ENCODE peak calls at places on chromosomes 12 and 14, in six cellular contexts. Y is bronchial epithelial cell, R is K562, D is tibial artery, G is astrocyte, X is GM06990. K is an unnamed sample.

GRCh38 chr14:95237956-95238355 is 80.6 kb upstream of the DICER1 start:
- DNase-seq in Y (no peak), R (no peak), D (no peak), G (no peak), X (no peak), K (no peak)

GRCh38 chr12:14773685-14774073 is 29.6 kb downstream of the WBP11 start:
- DNase-seq in Y (no peak), R (no peak), D (no peak), G (no peak), X (peak), K (no peak)

GRCh38 chr14:74599201-74599809 is 12.7 kb downstream of the LTBP2 start:
- DNase-seq in Y (no peak), R (no peak), D (peak), G (no peak), X (no peak), K (no peak)

GRCh38 chr12:6363330-6364036 is 11.9 kb downstream of the SCNN1A start:
- DNase-seq in Y (peak), R (peak), D (peak), G (no peak), X (peak), K (peak)

GRCh38 chr14:21066882-21067502 is 3.1 kb upstream of the ARHGEF40 start:
- DNase-seq in Y (peak), R (peak), D (no peak), G (no peak), X (no peak), K (no peak)

GRCh38 chr12:107622005-107622404 is 63.6 kb upstream of the PWP1 start:
- DNase-seq in Y (peak), R (peak), D (no peak), G (peak), X (no peak), K (no peak)

GRCh38 chr12:76927170-76927784 is 48.5 kb upstream of the CSRP2 start:
- DNase-seq in Y (peak), R (peak), D (peak), G (no peak), X (no peak), K (no peak)

GRCh38 chr14:101070540-101071492 is 167.3 kb upstream of the RTL1 start:
- DNase-seq in Y (no peak), R (no peak), D (peak), G (no peak), X (no peak), K (no peak)

GRCh38 chr12:109773384-109774011 is 59.7 kb downstream of the TRPV4 start:
- DNase-seq in Y (peak), R (no peak), D (no peak), G (no peak), X (no peak), K (no peak)

GRCh38 chr14:36655571-36655962 is 6.1 kb upstream of the PAX9 start:
- DNase-seq in Y (no peak), R (no peak), D (no peak), G (no peak), X (no peak), K (no peak)

GRCh38 chr12:88247241-88247643 is 105.1 kb downstream of the TMTC3 start:
- DNase-seq in Y (peak), R (peak), D (no peak), G (peak), X (no peak), K (no peak)

GRCh38 chr14:32070282-32070681 is 6.8 kb upstream of the ARHGAP5 start:
- DNase-seq in Y (no peak), R (no peak), D (no peak), G (no peak), X (no peak), K (no peak)
- TF ChIP-seq CTCF in Y (no peak), R (no peak), D (no peak), G (no peak), X (no peak), K (no peak)

GRCh38 chr12:124909831-124910560 is 4.5 kb downstream of the UBC start:
- DNase-seq in Y (peak), R (no peak), D (no peak), G (peak), X (no peak), K (no peak)
- H3K4me3 ChIP-seq in Y (no peak), R (no peak), D (peak), G (peak), X (no peak), K (peak)

GRCh38 chr12:104828015-104828414 is 130.1 kb downstream of the SLC41A2 start:
- DNase-seq in Y (no peak), R (no peak), D (no peak), G (no peak), X (no peak), K (no peak)

GRCh38 chr12:104827587-104827986 is 130.5 kb downstream of the SLC41A2 start:
- DNase-seq in Y (no peak), R (peak), D (no peak), G (no peak), X (no peak), K (no peak)

GRCh38 chr12:104823985-104824441 is 134.1 kb downstream of the SLC41A2 start:
- DNase-seq in Y (no peak), R (peak), D (peak), G (no peak), X (no peak), K (peak)

DNA sequence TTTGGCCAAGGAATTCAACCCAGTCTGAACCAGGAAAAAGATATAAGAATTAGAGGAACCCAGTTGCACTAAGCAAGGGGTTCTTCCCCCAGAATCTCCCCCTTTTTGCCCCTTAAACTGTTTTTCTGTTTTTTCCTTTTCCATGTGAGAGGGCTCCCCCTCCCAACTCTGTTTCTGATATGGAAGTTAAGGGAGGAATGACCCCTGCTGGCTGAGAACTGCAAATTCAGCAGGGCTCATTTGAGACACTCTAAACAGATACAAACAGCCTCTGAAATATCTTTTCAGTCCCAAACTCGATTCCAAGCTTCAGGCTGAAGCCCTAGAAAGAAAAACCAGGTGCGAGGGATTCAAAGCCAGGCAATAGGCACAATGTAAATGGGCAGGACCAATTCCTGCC is 132.7 kb downstream of the SLC41A2 start:
- DNase-seq in Y (no peak), R (peak), D (no peak), G (no peak), X (no peak), K (no peak)
- TF ChIP-seq CTCF in Y (peak), R (peak), D (no peak), G (peak), X (no peak), K (no peak)

DNA sequence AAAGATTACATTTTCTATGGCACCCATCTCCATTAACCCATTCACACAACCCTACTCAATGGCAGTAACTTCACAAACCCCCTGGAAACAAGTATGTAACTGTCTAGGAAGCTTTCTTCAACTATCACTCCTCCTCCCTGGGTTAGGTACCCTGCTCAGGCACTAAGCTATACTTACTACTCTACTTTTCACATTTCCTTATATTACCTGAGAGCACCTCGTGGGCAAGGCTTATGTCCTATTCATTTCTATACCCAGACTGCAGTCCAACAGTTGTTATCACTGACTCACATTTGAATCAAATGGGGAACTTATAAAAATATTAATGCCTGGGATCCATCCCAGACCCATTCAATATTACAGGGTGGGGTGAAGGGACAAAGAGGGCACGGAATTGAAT is 4.6 kb downstream of the PAWR start:
- DNase-seq in Y (peak), R (no peak), D (no peak), G (no peak), X (no peak), K (no peak)
- H3K4me3 ChIP-seq in Y (peak), R (no peak), D (peak), G (peak), X (no peak), K (no peak)

GRCh38 chr14:22427771-22428228 is 161.2 kb downstream of the DAD1 start:
- DNase-seq in Y (peak), R (no peak), D (peak), G (peak), X (no peak), K (no peak)

GRCh38 chr14:22420598-22421186 is 168.3 kb downstream of the DAD1 start:
- DNase-seq in Y (no peak), R (no peak), D (no peak), G (no peak), X (no peak), K (no peak)

GRCh38 chr14:22422238-22422637 is 166.8 kb downstream of the DAD1 start:
- DNase-seq in Y (no peak), R (no peak), D (no peak), G (no peak), X (no peak), K (no peak)

GRCh38 chr14:22426711-22427110 is 162.3 kb downstream of the DAD1 start:
- DNase-seq in Y (no peak), R (no peak), D (no peak), G (no peak), X (no peak), K (no peak)

DNA sequence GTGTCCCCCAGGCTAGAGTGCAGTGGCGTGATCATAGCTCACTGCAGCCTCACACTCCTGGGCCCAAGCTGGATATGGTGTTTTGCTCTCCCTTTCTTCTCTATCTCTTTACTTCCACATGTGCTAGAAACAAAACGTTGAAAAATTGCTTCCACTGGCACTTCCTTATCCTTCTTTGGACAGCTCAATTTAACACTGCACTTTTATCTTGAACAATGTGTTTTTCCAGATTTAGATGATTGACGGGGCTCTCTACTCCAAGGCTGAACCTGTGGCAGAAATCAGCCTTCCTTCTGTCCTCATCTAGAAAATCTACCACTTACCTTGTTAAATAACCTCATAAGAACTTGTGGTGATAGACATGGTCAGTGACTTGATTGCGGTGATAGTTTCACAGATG is 165.1 kb downstream of the DAD1 start:
- DNase-seq in Y (no peak), R (no peak), D (no peak), G (no peak), X (no peak), K (no peak)
- TF ChIP-seq CTCF in Y (no peak), R (no peak), D (no peak), G (no peak), X (no peak), K (no peak)

GRCh38 chr14:90571149-90571548 is 174.3 kb downstream of the CALM1 start:
- DNase-seq in Y (no peak), R (no peak), D (no peak), G (no peak), X (no peak), K (no peak)

GRCh38 chr14:90568405-90568804 is 171.6 kb downstream of the CALM1 start:
- DNase-seq in Y (no peak), R (no peak), D (no peak), G (no peak), X (no peak), K (peak)

GRCh38 chr14:90569201-90569600 is 172.4 kb downstream of the CALM1 start:
- DNase-seq in Y (no peak), R (no peak), D (no peak), G (no peak), X (no peak), K (no peak)

GRCh38 chr14:90569606-90570462 is 173.0 kb downstream of the CALM1 start:
- DNase-seq in Y (peak), R (no peak), D (no peak), G (no peak), X (no peak), K (no peak)

DNA sequence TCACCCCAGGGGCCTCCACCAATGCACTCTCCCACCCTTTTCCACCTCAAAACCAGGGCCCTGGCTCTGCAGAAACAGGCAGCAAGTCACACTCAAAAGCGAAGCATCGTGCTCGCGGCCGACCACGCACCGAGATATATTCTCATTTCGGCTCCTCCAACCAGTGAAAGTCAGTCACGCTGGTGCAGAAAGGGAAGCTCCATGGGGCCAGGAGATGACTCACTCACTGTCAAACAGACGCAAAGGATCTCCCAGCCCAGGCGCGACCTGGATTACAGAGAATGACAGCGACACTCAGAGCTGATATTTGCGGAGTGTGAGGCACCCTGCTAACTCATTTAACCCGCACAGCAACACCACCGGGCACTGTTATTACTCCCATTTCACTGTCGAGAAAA is 173.6 kb downstream of the CALM1 start:
- DNase-seq in Y (no peak), R (no peak), D (no peak), G (no peak), X (no peak), K (no peak)
- H3K4me3 ChIP-seq in Y (no peak), R (no peak), D (no peak), G (no peak), X (no peak), K (no peak)

K was measured in psoas muscle.